ENCODE peak calls at places on chromosomes 3 and 15, in six cellular contexts. L is myocyte, J is breast epithelium, I is GM12878, F is RCC 7860, X is progenitor cell of endocrine pancreas. N is an unnamed sample.

GRCh38 chr15:58864602-58865419 is 68.7 kb downstream of the SLTM start:
- DNase-seq in X (no peak), I (no peak), L (peak; percentile 24), J (no peak), F (no peak), N (peak; percentile 17)

GRCh38 chr3:61805510-61806080 is 244.2 kb downstream of the PTPRG start:
- DNase-seq in F (no peak), X (no peak), L (no peak), I (no peak), J (no peak), N (no peak)

GRCh38 chr15:101313041-101313761 is 18.2 kb upstream of the SNRPA1 start:
- DNase-seq in X (no peak), J (no peak), F (no peak), I (no peak), L (no peak), N (no peak)

GRCh38 chr15:73560501-73561117 is 72.6 kb downstream of the NPTN start:
- DNase-seq in F (peak; percentile 26), I (peak; percentile 9), X (no peak), J (no peak), L (peak; percentile 45), N (peak; percentile 80)

GRCh38 chr3:148861277-148861869 is 3.7 kb upstream of the CPA3 start:
- DNase-seq in J (no peak), X (no peak), L (peak; percentile 64), F (peak; percentile 26), I (no peak), N (peak; percentile 72)

GRCh38 chr3:161558256-161558655 is 61.6 kb downstream of the OTOL1 start:
- DNase-seq in I (no peak), X (no peak), F (peak; percentile 39), J (no peak), L (peak; percentile 78), N (no peak)

GRCh38 chr15:89486726-89487050 is 9.7 kb downstream of the RHCG start:
- DNase-seq in X (no peak), F (no peak), I (no peak), J (no peak), L (no peak), N (no peak)

GRCh38 chr15:39132071-39132470 is 448.8 kb upstream of the THBS1 start:
- DNase-seq in I (no peak), J (no peak), X (no peak), F (peak; percentile 29), L (no peak), N (no peak)

GRCh38 chr15:81029416-81030367 is 29.0 kb downstream of the TLNRD1 start:
- DNase-seq in J (no peak), F (peak; percentile 17), L (no peak), X (no peak), I (no peak), N (peak; percentile 67)

GRCh38 chr3:44665173-44665572 is 16.6 kb downstream of the ZNF35 start:
- DNase-seq in L (no peak), X (no peak), F (no peak), I (no peak), J (no peak), N (no peak)

GRCh38 chr3:194103475-194103874 is 32.5 kb upstream of the HES1 start:
- DNase-seq in L (no peak), J (no peak), I (no peak), X (no peak), F (no peak), N (no peak)

GRCh38 chr3:45244356-45244755 is 18.3 kb upstream of the TMEM158 start:
- DNase-seq in F (no peak), L (no peak), I (no peak), X (no peak), J (no peak), N (no peak)

GRCh38 chr3:12044860-12045259 is 40.7 kb downstream of the SYN2 start:
- DNase-seq in J (no peak), I (no peak), L (no peak), X (no peak), F (no peak), N (no peak)

GRCh38 chr3:43279082-43279481 is 7.3 kb upstream of the SNRK start:
- DNase-seq in J (no peak), I (no peak), F (no peak), X (no peak), L (no peak), N (no peak)

GRCh38 chr3:122021811-122022401 is at the start of gene ILDR1:
- DNase-seq in L (no peak), J (peak; percentile 56), F (no peak), I (no peak), X (peak; percentile 48), N (no peak)

GRCh38 chr3:159824341-159824740 is 164.3 kb upstream of the IL12A start:
- DNase-seq in F (peak; percentile 89), I (no peak), J (no peak), L (peak; percentile 90), X (no peak), N (peak; percentile 32)